ENCODE peak calls at places on chromosomes 1 and 21, in six cellular contexts. L is WERI-Rb-1; Q is cardiac fibroblast; X is T follicular helper cell; A is stimulated activated CD4-positive, alpha-beta T cell treated with anti-CD3 and anti-CD28 coated beads, Interleukin-4, amount 100 ng/mL, for 48 hours; F is NCI-H2171 treated with DMSO at 0.1 percent for 48 hours. J is an unnamed sample.
A peak's percentile ranks its signal among the peaks of the same experiment; 100 is the strongest.

GRCh38 chr21:45018131-45019075 is 56.0 kb upstream of the ADARB1 start:
- DNase-seq in A (no peak), Q (no peak), F (no peak), L (no peak), X (no peak), J (no peak)

GRCh38 chr1:85571830-85572229 is 8.7 kb upstream of the CCN1 start:
- DNase-seq in X (no peak), A (no peak), Q (no peak), L (no peak), F (no peak), J (no peak)

GRCh38 chr21:42330380-42331336 is 15.4 kb upstream of the TFF3 start:
- DNase-seq in Q (no peak), A (no peak), X (no peak), L (no peak), F (no peak), J (no peak)

GRCh38 chr1:239719642-239720258 is 333.4 kb downstream of the CHRM3 start:
- DNase-seq in Q (no peak), F (no peak), X (peak; percentile 34), A (no peak), L (no peak), J (no peak)

GRCh38 chr1:23132033-23132432 is 36.6 kb downstream of the LUZP1 start:
- DNase-seq in Q (no peak), F (no peak), A (no peak), L (no peak), X (no peak), J (no peak)

GRCh38 chr21:45306832-45307571 is 19.3 kb upstream of the POFUT2 start:
- DNase-seq in X (no peak), Q (peak; percentile 86), L (no peak), A (no peak), F (no peak), J (no peak)

GRCh38 chr1:205664399-205665108 is 15.8 kb downstream of the SLC45A3 start:
- DNase-seq in F (no peak), X (no peak), L (peak; percentile 70), Q (peak; percentile 22), A (no peak), J (no peak)

GRCh38 chr1:36253463-36253862 is 29.2 kb downstream of the THRAP3 start:
- DNase-seq in L (no peak), Q (peak; percentile 80), A (no peak), X (no peak), F (no peak), J (no peak)

GRCh38 chr1:41360074-41361027 is 883 bp upstream of the FOXO6 start:
- DNase-seq in X (no peak), L (peak; percentile 81), A (no peak), F (no peak), Q (no peak), J (no peak)

GRCh38 chr1:47333578-47333921 is at the start of gene CMPK1:
- DNase-seq in Q (peak; percentile 84), X (peak; percentile 66), L (peak; percentile 90), F (peak; percentile 84), A (peak; percentile 64), J (peak; percentile 37)

GRCh38 chr1:111620412-111620971 is 903 bp downstream of the RAP1A start:
- DNase-seq in A (peak; percentile 51), L (peak; percentile 54), F (peak; percentile 6), Q (peak; percentile 29), X (no peak), J (no peak)

GRCh38 chr1:41955461-41956159 is 36.9 kb upstream of the HIVEP3 start:
- DNase-seq in F (peak; percentile 31), X (no peak), L (no peak), A (no peak), Q (peak; percentile 91), J (no peak)

GRCh38 chr1:227465256-227465655 is 98.1 kb upstream of the ZNF678 start:
- DNase-seq in A (no peak), L (no peak), X (no peak), F (no peak), Q (no peak), J (no peak)

GRCh38 chr1:226972931-226973330 is 32.8 kb downstream of the COQ8A start:
- DNase-seq in L (no peak), F (no peak), X (no peak), Q (no peak), A (no peak), J (no peak)

GRCh38 chr1:240014051-240014450 is 77.6 kb upstream of the FMN2 start:
- DNase-seq in Q (no peak), A (no peak), F (no peak), L (no peak), X (no peak), J (no peak)